ENCODE peak calls at places on chromosomes 4 and X, in five cellular contexts. Z is IMR-90, M is psoas muscle, L is heart left ventricle, J is OCI-LY7. C is an unnamed sample. For H3K4me1 and H3K36me3, the result is how much of the 10 kb centered on the place peaks cover.

GRCh38 chrX:43559643-43560042 is 96.5 kb upstream of the MAOA start:
- DNase-seq in Z (peak), M (no peak), L (no peak), J (peak), C (peak)

GRCh38 chr4:8385611-8386010 is 54.9 kb downstream of the ACOX3 start:
- DNase-seq in Z (no peak), M (peak), L (peak), J (no peak), C (no peak)

GRCh38 chr4:14856076-14856926 is 146.0 kb upstream of the CPEB2 start:
- DNase-seq in Z (peak), M (peak), L (no peak), J (no peak), C (no peak)

GRCh38 chr4:153804742-153805141 is 15.9 kb upstream of the SFRP2 start:
- DNase-seq in Z (no peak), M (no peak), L (no peak), J (no peak), C (no peak)

GRCh38 chr4:98571161-98571786 is 87.1 kb downstream of the TSPAN5 start:
- DNase-seq in Z (no peak), M (no peak), L (no peak), J (no peak), C (no peak)

GRCh38 chrX:24506082-24506481 is 41.0 kb downstream of the PDK3 start:
- DNase-seq in Z (peak), M (no peak), L (no peak), J (no peak), C (peak)

GRCh38 chr4:64598068-64598467 is 188.8 kb upstream of the TECRL start:
- DNase-seq in Z (no peak), M (no peak), L (no peak), J (no peak), C (no peak)

GRCh38 chrX:149506349-149506748 is 1.2 kb upstream of the IDS start:
- DNase-seq in Z (no peak), M (no peak), L (no peak), J (no peak), C (no peak)

GRCh38 chr4:39043058-39043696 is 11.0 kb upstream of the TMEM156 start:
- DNase-seq in Z (peak), M (no peak), L (no peak), J (no peak), C (peak)

GRCh38 chr4:78644744-78645330 is 93.3 kb downstream of the ANXA3 start:
- DNase-seq in Z (peak), M (peak), L (no peak), J (peak), C (peak)

GRCh38 chr4:126004936-126005335 is 690.2 kb downstream of the FAT4 start:
- DNase-seq in Z (peak), M (no peak), L (no peak), J (no peak), C (no peak)

GRCh38 chr4:4341861-4342650 is 44.8 kb upstream of the NSG1 start:
- DNase-seq in Z (no peak), M (no peak), L (no peak), J (peak), C (no peak)

GRCh38 chr4:47606482-47606881 is 121.4 kb downstream of the ATP10D start:
- DNase-seq in Z (no peak), M (no peak), L (no peak), J (no peak), C (no peak)

GRCh38 chr4:137510866-137511265 is 21.4 kb downstream of the PCDH18 start:
- DNase-seq in Z (peak), M (no peak), L (no peak), J (no peak), C (no peak)

GRCh38 chr4:26342328-26343040 is 21.7 kb downstream of the RBPJ start:
- DNase-seq in Z (peak), M (no peak), L (no peak), J (no peak), C (no peak)

GRCh38 chr4:168598191-168598590 is 101.3 kb downstream of the PALLD start:
- DNase-seq in Z (no peak), M (no peak), L (no peak), J (no peak), C (no peak)

GRCh38 chrX:136189222-136189621 is 41.9 kb downstream of the FHL1 start:
- DNase-seq in Z (no peak), M (peak), L (peak), J (no peak), C (no peak)
- H3K4me1 ChIP-seq in Z (under half), M (under half), L (under half), J (under half), C (under half)

GRCh38 chr4:48831532-48832015 is 686 bp downstream of the OCIAD1 start:
- DNase-seq in Z (peak), M (no peak), L (no peak), J (peak), C (no peak)
- H3K36me3 ChIP-seq in Z (under half), M (under half), L (under half), J (under half), C (under half)

DNA sequence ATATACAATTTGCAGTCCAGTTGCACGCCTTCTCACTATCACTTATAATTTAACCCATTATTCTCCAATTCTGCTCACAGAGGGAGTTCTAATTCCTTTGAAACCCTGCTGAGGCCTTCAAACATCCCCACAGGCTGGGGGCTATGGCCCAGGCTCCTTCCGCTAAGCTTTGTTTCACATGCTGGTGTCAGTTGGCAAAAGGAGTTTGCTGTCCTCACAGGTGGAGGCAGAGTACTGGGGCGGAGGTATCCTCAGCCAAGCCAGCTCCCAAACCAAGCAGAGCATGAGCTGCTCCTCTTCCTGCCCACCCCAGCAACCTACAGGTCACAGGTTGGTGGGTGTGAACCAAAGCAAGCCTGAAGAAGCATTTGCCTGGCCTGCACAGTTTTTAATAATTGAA is 21.5 kb downstream of the BTC start:
- DNase-seq in Z (no peak), M (no peak), L (no peak), J (no peak), C (no peak)
- H3K4me1 ChIP-seq in Z (under half), M (under half), L (under half), J (under half), C (under half)

GRCh38 chr4:53450773-53451172 is 73.3 kb downstream of the FIP1L1 start:
- DNase-seq in Z (peak), M (no peak), L (no peak), J (no peak), C (no peak)
- H3K36me3 ChIP-seq in Z (under half), M (under half), L (half or more), J (half or more), C (under half)

GRCh38 chr4:114284629-114285028 is 305.2 kb upstream of the ARSJ start:
- DNase-seq in Z (no peak), M (no peak), L (no peak), J (no peak), C (no peak)

GRCh38 chr4:114277690-114278089 is 298.2 kb upstream of the ARSJ start:
- DNase-seq in Z (peak), M (no peak), L (no peak), J (no peak), C (no peak)

GRCh38 chr4:114281561-114281960 is 302.1 kb upstream of the ARSJ start:
- DNase-seq in Z (peak), M (no peak), L (no peak), J (no peak), C (no peak)

GRCh38 chr4:114282937-114283336 is 303.5 kb upstream of the ARSJ start:
- DNase-seq in Z (no peak), M (no peak), L (no peak), J (no peak), C (no peak)

GRCh38 chr4:114279066-114279465 is 299.6 kb upstream of the ARSJ start:
- DNase-seq in Z (no peak), M (no peak), L (no peak), J (no peak), C (no peak)
- H3K4me1 ChIP-seq in Z (under half), M (under half), L (under half), J (under half), C (under half)

DNA sequence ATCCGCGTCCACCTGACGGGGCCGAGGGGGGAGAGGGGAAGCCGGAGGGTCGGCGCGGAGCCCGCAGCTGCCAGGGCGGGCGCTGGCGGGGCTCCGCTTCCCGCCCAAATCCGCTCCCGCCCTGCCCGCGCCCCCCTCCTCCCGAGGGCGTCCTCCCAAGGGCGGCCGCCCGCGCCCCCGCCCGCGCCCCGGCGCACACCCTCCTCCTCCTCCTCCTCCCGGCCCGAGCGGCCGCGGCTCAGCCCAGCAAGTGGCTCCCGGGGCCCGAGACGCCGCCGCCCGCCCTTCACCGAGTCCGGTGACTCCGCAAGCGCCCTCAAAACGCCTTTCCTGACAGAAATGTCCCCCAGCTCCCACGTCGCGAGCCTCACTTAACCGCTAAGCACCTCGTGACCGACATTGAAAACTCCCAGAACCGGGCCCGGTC is 487 bp downstream of the HMGB2 start:
- DNase-seq in Z (peak), M (peak), L (peak), J (peak), C (no peak)
- H3K36me3 ChIP-seq in Z (under half), M (under half), L (under half), J (half or more), C (under half)

C was measured in Caco-2.